ENCODE peak calls at places on chromosome 5, in eight cellular contexts. I, P, L, B, E, K, V and R are unnamed samples.

GRCh38 chr5:142587354-142587965 is 98.4 kb downstream of the FGF1 start:
- DNase-seq in I (no peak), P (no peak), L (peak), B (peak), E (peak), K (no peak), V (no peak), R (no peak)

GRCh38 chr5:66454186-66455078 is 141.8 kb upstream of the MAST4 start:
- DNase-seq in I (no peak), P (no peak), L (no peak), B (no peak), E (no peak), K (no peak), V (no peak), R (no peak)

GRCh38 chr5:134965271-134965825 is 2.4 kb upstream of the CATSPER3 start:
- DNase-seq in I (no peak), P (no peak), L (no peak), B (no peak), E (no peak), K (no peak), V (no peak), R (no peak)

GRCh38 chr5:125160787-125161502 is 414.5 kb upstream of the ZNF608 start:
- DNase-seq in I (no peak), P (no peak), L (no peak), B (no peak), E (no peak), K (no peak), V (no peak), R (no peak)

GRCh38 chr5:175642998-175643397 is 14.9 kb upstream of the HRH2 start:
- DNase-seq in I (no peak), P (no peak), L (no peak), B (no peak), E (no peak), K (no peak), V (no peak), R (no peak)

GRCh38 chr5:56585973-56586740 is 229.2 kb upstream of the MAP3K1 start:
- DNase-seq in I (peak), P (no peak), L (no peak), B (no peak), E (no peak), K (no peak), V (peak), R (no peak)

GRCh38 chr5:124979174-124979573 is 232.7 kb upstream of the ZNF608 start:
- DNase-seq in I (no peak), P (no peak), L (peak), B (no peak), E (no peak), K (no peak), V (no peak), R (no peak)

GRCh38 chr5:148730955-148731898 is 76.9 kb upstream of the HTR4 start:
- DNase-seq in I (peak), P (no peak), L (peak), B (peak), E (peak), K (peak), V (no peak), R (peak)

GRCh38 chr5:89440670-89441069 is 557.7 kb upstream of the MEF2C start:
- DNase-seq in I (no peak), P (no peak), L (no peak), B (no peak), E (no peak), K (no peak), V (no peak), R (no peak)

GRCh38 chr5:112921031-112921832 is 795 bp downstream of the REEP5 start:
- DNase-seq in I (peak), P (no peak), L (peak), B (peak), E (peak), K (no peak), V (peak), R (peak)

GRCh38 chr5:126814721-126815404 is 37.9 kb downstream of the LMNB1 start:
- DNase-seq in I (no peak), P (no peak), L (no peak), B (no peak), E (no peak), K (no peak), V (no peak), R (no peak)

GRCh38 chr5:166979576-166979975 is 1311.9 kb upstream of the WWC1 start:
- DNase-seq in I (no peak), P (no peak), L (peak), B (no peak), E (no peak), K (no peak), V (no peak), R (no peak)

GRCh38 chr5:166980666-166981065 is 1310.8 kb upstream of the WWC1 start:
- DNase-seq in I (no peak), P (no peak), L (no peak), B (no peak), E (no peak), K (no peak), V (no peak), R (no peak)

DNA sequence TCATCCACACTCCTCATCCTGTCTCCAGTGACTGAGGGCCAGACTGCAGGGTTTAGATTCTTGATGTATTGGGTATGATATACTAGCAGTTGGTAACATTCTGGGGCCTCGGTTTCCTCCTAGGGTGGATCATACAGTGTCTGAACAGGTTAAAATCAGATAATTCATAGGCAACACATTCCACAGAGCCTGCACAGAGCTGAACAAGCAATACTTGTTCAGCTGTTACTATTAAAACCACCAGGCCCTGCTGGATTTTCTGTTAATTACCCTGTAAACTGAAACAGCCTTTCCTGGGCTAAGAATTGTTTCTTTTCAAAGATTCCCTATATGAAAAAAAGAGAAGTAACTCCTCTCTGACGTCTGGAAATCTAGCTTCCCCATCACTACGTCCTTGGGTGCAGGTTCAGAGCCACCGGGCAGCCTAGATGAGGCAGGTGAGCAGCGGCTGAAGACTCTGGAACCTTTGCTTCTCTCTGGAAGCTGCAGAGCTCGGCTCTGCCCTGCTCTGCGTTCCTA is 1313.5 kb upstream of the WWC1 start:
- DNase-seq in I (no peak), P (no peak), L (no peak), B (no peak), E (no peak), K (no peak), V (no peak), R (no peak)
- H3K4me3 ChIP-seq in I (peak), P (peak), L (peak), B (peak), E (peak), K (peak), V (peak), R (peak)

GRCh38 chr5:179729303-179729702 is 3.3 kb upstream of the MAML1 start:
- DNase-seq in I (no peak), P (no peak), L (no peak), B (no peak), E (no peak), K (no peak), V (no peak), R (no peak)
- TF ChIP-seq POLR2AphosphoS5 in I (no peak), P (no peak), L (no peak), B (no peak), E (no peak), K (no peak), V (no peak), R (no peak)

GRCh38 chr5:373710-374602 is 52.4 kb downstream of the AHRR start:
- DNase-seq in I (no peak), P (peak), L (peak), B (peak), E (peak), K (no peak), V (peak), R (peak)
- H3K4me3 ChIP-seq in I (peak), P (peak), L (peak), B (peak), E (peak), K (no peak), V (peak), R (peak)

GRCh38 chr5:154288145-154288544 is 97.6 kb downstream of the GALNT10 start:
- DNase-seq in I (peak), P (peak), L (peak), B (peak), E (no peak), K (no peak), V (no peak), R (no peak)

GRCh38 chr5:154284433-154284832 is 93.9 kb downstream of the GALNT10 start:
- DNase-seq in I (no peak), P (peak), L (no peak), B (no peak), E (no peak), K (no peak), V (no peak), R (no peak)

GRCh38 chr5:154286557-154286956 is 96.0 kb downstream of the GALNT10 start:
- DNase-seq in I (no peak), P (peak), L (peak), B (no peak), E (no peak), K (no peak), V (no peak), R (no peak)

GRCh38 chr5:154285661-154286408 is 95.3 kb downstream of the GALNT10 start:
- DNase-seq in I (no peak), P (peak), L (no peak), B (no peak), E (no peak), K (no peak), V (no peak), R (no peak)

DNA sequence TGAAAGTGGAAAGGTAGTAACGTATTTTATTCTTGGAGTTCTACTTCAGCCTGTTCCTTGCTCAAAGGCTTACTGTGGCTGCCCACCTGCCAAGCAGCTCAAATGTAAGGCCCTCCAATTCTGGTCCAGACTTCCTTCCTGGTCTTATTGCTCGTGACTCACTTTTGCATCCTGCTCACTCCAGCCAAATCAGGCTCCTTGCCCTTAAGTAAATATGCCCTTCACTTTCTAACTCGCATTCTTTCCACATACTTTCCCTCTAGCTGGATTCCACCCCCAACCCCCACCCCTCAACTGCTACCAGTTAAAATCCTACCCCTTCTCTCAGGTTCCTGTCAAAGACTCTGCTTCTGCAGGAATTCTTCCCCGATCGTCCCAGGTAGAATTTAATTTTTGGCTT is 96.6 kb downstream of the GALNT10 start:
- DNase-seq in I (no peak), P (peak), L (peak), B (peak), E (no peak), K (no peak), V (no peak), R (no peak)
- TF ChIP-seq POLR2AphosphoS5 in I (no peak), P (peak), L (no peak), B (peak), E (no peak), K (no peak), V (no peak), R (no peak)

GRCh38 chr5:14627270-14627669 is 37.2 kb upstream of the OTULIN start:
- DNase-seq in I (no peak), P (no peak), L (no peak), B (no peak), E (no peak), K (no peak), V (no peak), R (no peak)

GRCh38 chr5:14628346-14628745 is 36.2 kb upstream of the OTULIN start:
- DNase-seq in I (no peak), P (no peak), L (peak), B (no peak), E (peak), K (no peak), V (no peak), R (no peak)

GRCh38 chr5:14635656-14636055 is 28.9 kb upstream of the OTULIN start:
- DNase-seq in I (no peak), P (no peak), L (no peak), B (no peak), E (no peak), K (no peak), V (no peak), R (no peak)

DNA sequence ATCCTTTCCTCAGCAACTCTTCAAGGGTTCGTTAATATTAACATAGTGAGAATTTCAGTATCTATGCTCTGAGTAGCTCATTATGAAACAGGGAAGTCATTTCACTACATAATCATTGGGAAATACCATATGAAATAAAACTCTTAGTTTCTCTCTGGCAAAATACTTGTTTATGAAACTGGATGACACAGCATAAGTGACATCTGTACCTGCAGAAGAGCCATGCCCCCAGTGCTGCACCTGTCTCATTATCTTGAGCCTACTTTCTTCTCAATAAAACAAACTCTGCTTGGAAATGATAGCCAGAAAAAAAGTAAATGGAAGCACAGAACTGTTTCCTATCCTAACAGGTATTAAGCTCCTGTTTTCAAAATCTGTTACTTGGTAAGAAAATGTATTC is 33.8 kb upstream of the OTULIN start:
- DNase-seq in I (no peak), P (no peak), L (no peak), B (no peak), E (no peak), K (no peak), V (no peak), R (no peak)
- H3K4me3 ChIP-seq in I (no peak), P (no peak), L (no peak), B (no peak), E (no peak), K (no peak), V (no peak), R (no peak)

DNA sequence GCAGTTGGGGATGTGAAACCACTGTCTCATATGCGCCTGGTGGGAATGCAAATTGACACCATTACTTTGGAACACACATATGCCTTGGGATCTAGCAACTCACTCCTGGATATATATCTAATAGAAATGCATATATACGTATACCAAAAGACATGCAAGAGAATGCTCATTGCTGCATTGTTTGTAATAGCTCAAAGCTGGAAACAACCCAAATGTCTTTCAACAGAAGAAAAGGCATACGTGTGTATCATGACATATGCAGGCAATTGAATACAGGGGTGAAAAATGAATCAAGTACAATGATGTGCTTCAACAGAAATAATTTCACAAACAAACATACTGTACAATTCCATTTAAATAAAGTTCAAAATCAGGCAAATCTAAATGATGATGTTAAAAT is 153.4 kb downstream of the CARTPT start:
- DNase-seq in I (no peak), P (no peak), L (no peak), B (no peak), E (no peak), K (no peak), V (no peak), R (no peak)
- TF ChIP-seq POLR2AphosphoS5 in I (no peak), P (no peak), L (no peak), B (no peak), E (no peak), K (no peak), V (no peak), R (no peak)

DNA sequence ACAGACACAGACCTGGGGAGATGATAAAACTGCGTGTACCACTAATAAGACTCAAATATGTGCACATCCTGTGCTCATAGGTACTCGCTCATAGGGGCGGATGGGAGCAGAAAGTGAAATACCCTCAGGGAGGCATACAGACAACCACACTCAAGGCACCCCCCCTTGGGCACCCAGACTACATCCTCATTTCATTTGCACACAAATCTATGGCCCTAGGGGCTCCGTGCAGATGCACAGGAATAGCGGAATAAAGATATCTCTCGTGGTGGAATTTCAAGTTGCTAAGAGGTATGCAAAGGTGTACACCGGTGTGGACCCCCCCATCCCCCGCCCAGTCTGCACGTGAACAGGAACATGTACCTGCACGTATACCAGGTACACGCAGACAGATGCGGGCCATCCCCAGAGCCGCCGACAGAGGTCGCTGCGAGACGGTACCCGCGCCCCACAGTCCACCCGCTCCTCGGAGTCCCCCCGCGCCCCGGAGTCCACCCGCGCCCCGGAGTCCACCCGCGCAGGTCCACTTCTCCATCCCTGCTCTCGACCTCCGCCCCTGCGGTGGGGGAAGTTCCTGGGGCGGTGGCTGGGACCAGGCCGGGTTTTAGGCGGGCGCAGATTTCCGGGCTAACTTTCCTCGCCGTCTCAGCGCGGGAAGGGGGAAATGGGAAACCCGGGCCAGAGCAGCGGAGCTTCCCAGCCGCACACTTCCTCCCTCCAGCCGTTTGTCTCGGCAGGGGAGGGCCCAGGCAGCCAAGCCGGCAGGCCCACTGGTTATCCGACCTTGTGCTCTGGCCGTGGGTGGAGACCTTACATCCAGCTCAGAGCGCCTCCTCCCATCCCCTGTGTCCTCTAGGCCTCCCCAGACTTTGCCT is 1.0 kb upstream of the IL12B start:
- DNase-seq in I (peak), P (no peak), L (peak), B (peak), E (peak), K (no peak), V (peak), R (peak)
- H3K4me3 ChIP-seq in I (peak), P (peak), L (peak), B (peak), E (peak), K (peak), V (peak), R (peak)